ENCODE peak calls at places on chromosomes 1 and 21, in five cellular contexts. One of them, this sample, is unnamed.

GRCh38 chr21:32587112-32587511 is 1.8 kb upstream of the TCP10L start:
- DNase-seq in HepG2: no peak
- DNase-seq in K562: peak
- DNase-seq in H1: no peak
- DNase-seq in GM12878: no peak
- DNase-seq in this sample: no peak

GRCh38 chr1:165409957-165410356 is 35.0 kb downstream of the RXRG start:
- DNase-seq in HepG2: no peak
- DNase-seq in K562: no peak
- DNase-seq in H1: no peak
- DNase-seq in GM12878: no peak
- DNase-seq in this sample: no peak

GRCh38 chr1:41935226-41935625 is 16.5 kb upstream of the HIVEP3 start:
- DNase-seq in HepG2: no peak
- DNase-seq in K562: no peak
- DNase-seq in H1: no peak
- DNase-seq in GM12878: no peak
- DNase-seq in this sample: no peak

GRCh38 chr1:96340688-96341087 is 380.9 kb upstream of the PTBP2 start:
- DNase-seq in HepG2: no peak
- DNase-seq in K562: no peak
- DNase-seq in H1: no peak
- DNase-seq in GM12878: no peak
- DNase-seq in this sample: no peak

GRCh38 chr1:34270181-34270580 is 93.5 kb downstream of the C1orf94 start:
- DNase-seq in HepG2: no peak
- DNase-seq in K562: no peak
- DNase-seq in H1: no peak
- DNase-seq in GM12878: no peak
- DNase-seq in this sample: no peak

GRCh38 chr1:47705517-47706130 is 267.8 kb downstream of the FOXD2 start:
- DNase-seq in HepG2: no peak
- DNase-seq in K562: no peak
- DNase-seq in H1: no peak
- DNase-seq in GM12878: no peak
- DNase-seq in this sample: no peak

GRCh38 chr1:185539277-185539943 is 194.8 kb upstream of the HMCN1 start:
- DNase-seq in HepG2: no peak
- DNase-seq in K562: no peak
- DNase-seq in H1: no peak
- DNase-seq in GM12878: no peak
- DNase-seq in this sample: no peak

GRCh38 chr1:30445449-30445848 is 277.9 kb downstream of the MATN1 start:
- DNase-seq in HepG2: no peak
- DNase-seq in K562: no peak
- DNase-seq in H1: no peak
- DNase-seq in GM12878: no peak
- DNase-seq in this sample: no peak

GRCh38 chr1:152141971-152142584 is 16.9 kb downstream of the RPTN start:
- DNase-seq in HepG2: peak
- DNase-seq in K562: peak
- DNase-seq in H1: peak
- DNase-seq in GM12878: no peak
- DNase-seq in this sample: peak

GRCh38 chr1:93661829-93662474 is 19.7 kb downstream of the BCAR3 start:
- DNase-seq in HepG2: no peak
- DNase-seq in K562: peak
- DNase-seq in H1: no peak
- DNase-seq in GM12878: no peak
- DNase-seq in this sample: no peak

GRCh38 chr1:180235502-180236239 is 5.6 kb downstream of the LHX4 start:
- DNase-seq in HepG2: no peak
- DNase-seq in K562: no peak
- DNase-seq in H1: no peak
- DNase-seq in GM12878: no peak
- DNase-seq in this sample: no peak

GRCh38 chr1:226201029-226201593 is 14.6 kb upstream of the ACBD3 start:
- DNase-seq in HepG2: no peak
- DNase-seq in K562: peak
- DNase-seq in H1: no peak
- DNase-seq in GM12878: no peak
- DNase-seq in this sample: peak

GRCh38 chr1:159798893-159799292 is 3.3 kb upstream of the FCRL6 start:
- DNase-seq in HepG2: peak
- DNase-seq in K562: peak
- DNase-seq in H1: no peak
- DNase-seq in GM12878: no peak
- DNase-seq in this sample: peak

GRCh38 chr1:89518116-89518780 is 6.4 kb upstream of the LRRC8B start:
- DNase-seq in HepG2: no peak
- DNase-seq in K562: no peak
- DNase-seq in H1: no peak
- DNase-seq in GM12878: no peak
- DNase-seq in this sample: no peak

GRCh38 chr1:89512996-89513395 is 11.6 kb upstream of the LRRC8B start:
- DNase-seq in HepG2: no peak
- DNase-seq in K562: no peak
- DNase-seq in H1: no peak
- DNase-seq in GM12878: no peak
- DNase-seq in this sample: no peak

GRCh38 chr1:89519779-89520358 is 4.8 kb upstream of the LRRC8B start:
- DNase-seq in HepG2: peak
- DNase-seq in K562: peak
- DNase-seq in H1: no peak
- DNase-seq in GM12878: no peak
- DNase-seq in this sample: peak

GRCh38 chr1:89516055-89516454 is 8.6 kb upstream of the LRRC8B start:
- DNase-seq in HepG2: peak
- DNase-seq in K562: peak
- DNase-seq in H1: no peak
- DNase-seq in GM12878: no peak
- DNase-seq in this sample: peak
- TF ChIP-seq SRF in HepG2: no peak
- TF ChIP-seq SRF in K562: no peak
- TF ChIP-seq SRF in H1: no peak
- TF ChIP-seq SRF in GM12878: no peak
- TF ChIP-seq SRF in this sample: no peak

GRCh38 chr1:3477241-3478109 is 23.0 kb downstream of the ARHGEF16 start:
- DNase-seq in HepG2: no peak
- DNase-seq in K562: no peak
- DNase-seq in H1: no peak
- DNase-seq in GM12878: no peak
- DNase-seq in this sample: no peak
- TF ChIP-seq SRF in HepG2: no peak
- TF ChIP-seq SRF in K562: no peak
- TF ChIP-seq SRF in H1: no peak
- TF ChIP-seq SRF in GM12878: no peak
- TF ChIP-seq SRF in this sample: no peak

GRCh38 chr21:25501448-25501847 is 105.8 kb downstream of the MRPL39 start:
- DNase-seq in HepG2: no peak
- DNase-seq in K562: no peak
- DNase-seq in H1: no peak
- DNase-seq in GM12878: no peak
- DNase-seq in this sample: no peak
- TF ChIP-seq SRF in HepG2: no peak
- TF ChIP-seq SRF in K562: no peak
- TF ChIP-seq SRF in H1: no peak
- TF ChIP-seq SRF in GM12878: no peak
- TF ChIP-seq SRF in this sample: no peak

DNA sequence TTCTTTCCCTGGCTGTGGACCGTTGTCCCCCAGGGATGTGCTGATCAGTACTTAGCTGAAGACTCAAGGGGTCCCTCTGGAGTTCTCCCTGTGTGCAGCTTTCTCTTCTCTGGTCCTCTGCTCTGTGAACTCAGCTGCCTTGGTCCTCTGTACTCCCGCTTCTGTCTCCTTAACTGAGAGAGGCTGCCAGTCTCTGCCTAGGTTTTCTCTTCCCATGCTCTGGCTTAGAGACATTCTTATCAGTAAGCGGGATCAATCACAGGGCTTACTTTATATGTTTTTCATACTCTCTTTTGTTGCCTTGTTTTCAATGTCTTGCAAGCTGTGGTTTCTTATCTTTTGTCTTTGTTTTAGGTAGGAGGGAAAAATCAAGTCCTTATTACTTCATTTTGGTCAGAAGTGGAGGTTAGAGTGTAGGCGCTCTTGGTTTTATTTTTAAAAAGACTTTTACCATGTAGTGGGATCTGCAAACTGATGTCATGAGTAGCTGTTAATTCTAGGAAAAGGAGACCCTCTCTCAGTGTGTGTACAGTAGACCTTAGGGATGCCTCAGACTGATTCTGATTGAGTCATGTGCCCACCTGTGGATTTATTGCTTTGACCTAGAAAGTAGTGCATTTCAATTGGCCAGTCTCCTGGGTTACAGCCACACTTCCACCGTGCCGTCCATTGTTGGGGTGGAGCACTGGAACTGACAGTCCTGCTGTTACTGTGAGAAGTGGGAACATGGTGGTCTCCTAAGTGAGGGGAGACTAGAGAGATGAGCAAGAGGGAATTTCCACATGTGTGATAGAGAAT is 46.6 kb downstream of the TTC3 start:
- DNase-seq in HepG2: peak
- DNase-seq in K562: peak
- DNase-seq in H1: no peak
- DNase-seq in GM12878: no peak
- DNase-seq in this sample: no peak
- TF ChIP-seq SRF in HepG2: no peak
- TF ChIP-seq SRF in K562: no peak
- TF ChIP-seq SRF in H1: no peak
- TF ChIP-seq SRF in GM12878: no peak
- TF ChIP-seq SRF in this sample: no peak

DNA sequence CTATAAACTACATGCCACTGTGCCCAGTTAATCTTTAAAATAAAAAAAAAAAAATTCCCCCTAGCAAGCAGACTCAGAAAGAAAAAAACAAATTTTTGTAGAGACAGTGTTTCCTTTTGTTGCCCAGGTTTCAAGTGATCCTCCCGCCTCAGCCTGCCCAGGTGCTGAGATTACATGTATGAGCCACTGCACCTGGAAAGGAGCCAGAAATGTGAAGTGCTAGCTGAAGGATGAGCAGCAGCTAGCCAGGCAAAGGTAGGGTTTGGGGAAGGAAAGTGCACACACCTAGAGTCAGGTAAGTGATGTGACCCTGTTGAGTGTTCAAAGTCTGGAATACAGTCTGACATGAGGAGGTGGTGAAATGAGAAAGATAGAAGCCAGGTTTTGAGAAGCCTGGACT is 1.7 kb downstream of the AKR1A1 start:
- DNase-seq in HepG2: no peak
- DNase-seq in K562: no peak
- DNase-seq in H1: no peak
- DNase-seq in GM12878: no peak
- DNase-seq in this sample: no peak
- TF ChIP-seq SRF in HepG2: no peak
- TF ChIP-seq SRF in K562: no peak
- TF ChIP-seq SRF in H1: no peak
- TF ChIP-seq SRF in GM12878: no peak
- TF ChIP-seq SRF in this sample: no peak

DNA sequence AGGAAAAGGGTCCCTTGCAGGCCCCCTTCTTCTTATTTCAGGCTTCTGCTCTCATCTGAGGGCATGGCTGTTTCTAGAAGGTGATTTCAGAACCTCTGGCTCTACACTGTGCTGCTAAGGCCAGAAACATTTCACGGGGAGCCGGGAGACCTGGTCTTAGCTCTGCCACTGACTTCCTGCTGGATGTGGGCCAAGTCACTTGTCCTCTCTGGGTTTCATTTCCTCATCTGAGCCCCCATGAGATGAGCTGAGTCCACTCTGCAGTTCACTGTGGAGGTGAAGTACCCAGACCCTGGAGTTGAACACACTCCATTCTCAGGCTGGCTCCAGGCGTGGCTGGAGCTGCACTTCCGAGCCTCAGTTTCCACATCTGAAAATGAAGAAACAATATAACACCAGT is 2.1 kb downstream of the PADI1 start:
- DNase-seq in HepG2: no peak
- DNase-seq in K562: no peak
- DNase-seq in H1: no peak
- DNase-seq in GM12878: peak
- DNase-seq in this sample: no peak
- TF ChIP-seq SRF in HepG2: no peak
- TF ChIP-seq SRF in K562: no peak
- TF ChIP-seq SRF in H1: no peak
- TF ChIP-seq SRF in GM12878: no peak
- TF ChIP-seq SRF in this sample: no peak

GRCh38 chr1:110338200-110339039 is 757 bp upstream of the RBM15 start:
- DNase-seq in HepG2: peak
- DNase-seq in K562: peak
- DNase-seq in H1: peak
- DNase-seq in GM12878: peak
- DNase-seq in this sample: peak
- TF ChIP-seq SRF in HepG2: no peak
- TF ChIP-seq SRF in K562: peak
- TF ChIP-seq SRF in H1: no peak
- TF ChIP-seq SRF in GM12878: no peak
- TF ChIP-seq SRF in this sample: no peak

GRCh38 chr1:110505596-110505995 is 13.4 kb downstream of the KCNA10 start:
- DNase-seq in HepG2: no peak
- DNase-seq in K562: no peak
- DNase-seq in H1: no peak
- DNase-seq in GM12878: no peak
- DNase-seq in this sample: no peak

GRCh38 chr1:110511436-110511835 is 7.5 kb downstream of the KCNA10 start:
- DNase-seq in HepG2: no peak
- DNase-seq in K562: no peak
- DNase-seq in H1: no peak
- DNase-seq in GM12878: no peak
- DNase-seq in this sample: no peak

GRCh38 chr1:110509655-110510054 is 9.3 kb downstream of the KCNA10 start:
- DNase-seq in HepG2: no peak
- DNase-seq in K562: no peak
- DNase-seq in H1: no peak
- DNase-seq in GM12878: no peak
- DNase-seq in this sample: no peak

GRCh38 chr1:110508531-110508930 is 10.4 kb downstream of the KCNA10 start:
- DNase-seq in HepG2: no peak
- DNase-seq in K562: no peak
- DNase-seq in H1: no peak
- DNase-seq in GM12878: no peak
- DNase-seq in this sample: no peak

DNA sequence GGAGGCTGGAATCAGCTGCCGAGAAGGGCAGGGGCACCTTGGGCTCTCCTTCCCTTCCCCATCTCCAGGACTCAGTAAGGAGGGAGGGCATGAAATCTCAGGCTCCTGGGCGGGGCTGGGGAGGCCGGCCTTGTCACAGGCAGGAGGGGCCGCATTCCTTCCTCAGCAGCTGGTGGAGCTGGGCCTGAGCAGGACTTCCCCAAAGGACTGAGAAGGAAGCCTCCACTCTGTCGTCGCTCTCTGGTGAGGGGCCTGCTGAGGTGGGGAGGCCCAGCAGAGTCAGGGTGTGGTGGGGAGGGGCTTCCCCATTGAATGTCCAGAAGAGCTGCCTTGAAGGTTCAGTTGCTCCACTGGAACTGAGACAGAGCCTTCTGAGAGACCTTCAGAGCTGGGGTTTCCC is 10.9 kb downstream of the KCNA10 start:
- DNase-seq in HepG2: no peak
- DNase-seq in K562: no peak
- DNase-seq in H1: no peak
- DNase-seq in GM12878: no peak
- DNase-seq in this sample: no peak
- TF ChIP-seq SRF in HepG2: no peak
- TF ChIP-seq SRF in K562: no peak
- TF ChIP-seq SRF in H1: no peak
- TF ChIP-seq SRF in GM12878: no peak
- TF ChIP-seq SRF in this sample: no peak